ENCODE peak calls at places on chromosomes 13 and 19, in four cellular contexts. One of them, this sample, is unnamed.

GRCh38 chr13:93559718-93560117 is 333.1 kb downstream of the GPC6 start:
- DNase-seq in H1: no peak
- DNase-seq in K562: no peak
- DNase-seq in SK-N-SH: no peak
- DNase-seq in this sample: no peak

GRCh38 chr19:43901395-43902390 is 33.4 kb downstream of the ZNF45 start:
- DNase-seq in H1: peak
- DNase-seq in K562: peak
- DNase-seq in SK-N-SH: peak
- DNase-seq in this sample: peak

GRCh38 chr13:37011002-37011401 is 10.4 kb downstream of the EXOSC8 start:
- DNase-seq in H1: no peak
- DNase-seq in K562: no peak
- DNase-seq in SK-N-SH: no peak
- DNase-seq in this sample: no peak

GRCh38 chr13:52832268-52832667 is 16.2 kb downstream of the PCDH8 start:
- DNase-seq in H1: no peak
- DNase-seq in K562: no peak
- DNase-seq in SK-N-SH: no peak
- DNase-seq in this sample: no peak

GRCh38 chr13:99931462-99931861 is 40.1 kb downstream of the ZIC5 start:
- DNase-seq in H1: no peak
- DNase-seq in K562: no peak
- DNase-seq in SK-N-SH: no peak
- DNase-seq in this sample: no peak

GRCh38 chr13:86848716-86849115 is 822.5 kb upstream of the SLITRK5 start:
- DNase-seq in H1: no peak
- DNase-seq in K562: no peak
- DNase-seq in SK-N-SH: no peak
- DNase-seq in this sample: no peak

GRCh38 chr13:113489171-113489548 is 1.4 kb downstream of the DCUN1D2 start:
- DNase-seq in H1: no peak
- DNase-seq in K562: no peak
- DNase-seq in SK-N-SH: no peak
- DNase-seq in this sample: no peak

GRCh38 chr19:45251452-45252354 is 632 bp downstream of the MARK4 start:
- DNase-seq in H1: no peak
- DNase-seq in K562: peak
- DNase-seq in SK-N-SH: peak
- DNase-seq in this sample: no peak

GRCh38 chr13:99614465-99614885 is 113.2 kb downstream of the TM9SF2 start:
- DNase-seq in H1: no peak
- DNase-seq in K562: no peak
- DNase-seq in SK-N-SH: peak
- DNase-seq in this sample: no peak

GRCh38 chr19:47049307-47049700 is 880 bp upstream of the TMEM160 start:
- DNase-seq in H1: no peak
- DNase-seq in K562: no peak
- DNase-seq in SK-N-SH: no peak
- DNase-seq in this sample: no peak

GRCh38 chr19:44846455-44847143 is 502 bp downstream of the NECTIN2 start:
- DNase-seq in H1: no peak
- DNase-seq in K562: no peak
- DNase-seq in SK-N-SH: peak
- DNase-seq in this sample: no peak

GRCh38 chr13:75334634-75335447 is 147.1 kb downstream of the TBC1D4 start:
- DNase-seq in H1: no peak
- DNase-seq in K562: no peak
- DNase-seq in SK-N-SH: no peak
- DNase-seq in this sample: no peak

GRCh38 chr13:113610266-113610665 is 25.7 kb downstream of the TFDP1 start:
- DNase-seq in H1: no peak
- DNase-seq in K562: no peak
- DNase-seq in SK-N-SH: no peak
- DNase-seq in this sample: no peak

GRCh38 chr19:45528744-45529453 is 21.6 kb downstream of the VASP start:
- DNase-seq in H1: peak
- DNase-seq in K562: peak
- DNase-seq in SK-N-SH: no peak
- DNase-seq in this sample: no peak

GRCh38 chr13:77919351-77920294 is 992 bp upstream of the EDNRB start:
- DNase-seq in H1: peak
- DNase-seq in K562: no peak
- DNase-seq in SK-N-SH: peak
- DNase-seq in this sample: no peak

GRCh38 chr13:112574476-112575294 is 13.3 kb downstream of the TUBGCP3 start:
- DNase-seq in H1: no peak
- DNase-seq in K562: no peak
- DNase-seq in SK-N-SH: no peak
- DNase-seq in this sample: no peak

GRCh38 chr13:32142115-32142514 is 110.5 kb downstream of the FRY start:
- DNase-seq in H1: no peak
- DNase-seq in K562: no peak
- DNase-seq in SK-N-SH: no peak
- DNase-seq in this sample: no peak

GRCh38 chr13:110501188-110501587 is 60.3 kb downstream of the RAB20 start:
- DNase-seq in H1: no peak
- DNase-seq in K562: no peak
- DNase-seq in SK-N-SH: no peak
- DNase-seq in this sample: no peak
- TF ChIP-seq NRF1 in H1: no peak
- TF ChIP-seq NRF1 in K562: no peak
- TF ChIP-seq NRF1 in SK-N-SH: no peak
- TF ChIP-seq NRF1 in this sample: no peak

DNA sequence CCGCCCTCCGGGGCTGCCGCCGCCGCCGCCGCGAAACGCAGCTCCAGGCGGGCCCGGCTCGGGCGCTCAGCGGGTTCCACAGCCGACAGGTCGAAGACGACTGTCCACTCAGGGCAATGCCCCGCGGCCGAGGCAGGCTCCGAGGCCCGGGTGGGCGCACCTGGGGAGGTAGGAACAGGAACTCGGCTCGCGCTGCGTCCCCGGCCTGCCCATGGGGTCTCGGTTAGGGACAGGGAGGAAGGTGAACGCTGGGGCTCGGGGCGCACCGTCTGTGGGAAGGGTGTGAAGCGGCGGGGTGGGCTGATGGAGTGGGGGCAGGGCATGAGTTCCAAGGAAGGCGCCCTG is 26.8 kb downstream of the CERS1 start:
- DNase-seq in H1: no peak
- DNase-seq in K562: no peak
- DNase-seq in SK-N-SH: no peak
- DNase-seq in this sample: no peak
- TF ChIP-seq NRF1 in H1: no peak
- TF ChIP-seq NRF1 in K562: no peak
- TF ChIP-seq NRF1 in SK-N-SH: no peak
- TF ChIP-seq NRF1 in this sample: no peak

GRCh38 chr13:39913928-39914327 is 258.5 kb downstream of the COG6 start:
- DNase-seq in H1: no peak
- DNase-seq in K562: no peak
- DNase-seq in SK-N-SH: no peak
- DNase-seq in this sample: no peak
- TF ChIP-seq NRF1 in H1: no peak
- TF ChIP-seq NRF1 in K562: no peak
- TF ChIP-seq NRF1 in SK-N-SH: no peak
- TF ChIP-seq NRF1 in this sample: no peak

GRCh38 chr13:25372275-25373081 is 704 bp downstream of the ATP8A2 start:
- DNase-seq in H1: no peak
- DNase-seq in K562: peak
- DNase-seq in SK-N-SH: peak
- DNase-seq in this sample: no peak
- TF ChIP-seq NRF1 in H1: no peak
- TF ChIP-seq NRF1 in K562: no peak
- TF ChIP-seq NRF1 in SK-N-SH: no peak
- TF ChIP-seq NRF1 in this sample: no peak

DNA sequence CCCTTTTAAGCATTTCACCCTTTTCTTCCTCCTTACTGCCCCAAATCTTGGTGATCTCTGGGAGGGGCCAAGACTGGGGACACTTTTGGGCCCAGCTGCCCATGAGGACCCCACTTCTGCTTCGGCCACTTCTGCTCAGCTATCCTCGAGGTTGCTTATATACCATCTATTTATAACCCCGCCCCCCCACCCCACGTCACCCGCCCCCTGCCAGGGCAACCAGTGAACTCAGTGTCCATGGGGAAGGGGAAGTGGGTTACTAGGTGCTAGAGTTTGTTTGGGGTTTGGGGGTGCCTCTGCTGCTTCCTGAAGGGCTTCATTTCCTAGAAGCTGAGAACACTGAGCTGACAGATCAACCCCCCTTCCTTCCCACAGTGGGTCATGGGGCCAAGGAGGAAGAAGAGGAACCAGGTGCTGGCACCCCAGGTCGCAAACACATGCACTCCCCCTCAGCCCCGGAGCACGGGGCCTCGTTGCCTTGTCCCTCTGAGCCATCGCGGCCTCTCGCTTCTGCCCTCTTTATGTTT is 6.1 kb upstream of the ADGRE5 start:
- DNase-seq in H1: no peak
- DNase-seq in K562: peak
- DNase-seq in SK-N-SH: no peak
- DNase-seq in this sample: no peak
- TF ChIP-seq NRF1 in H1: no peak
- TF ChIP-seq NRF1 in K562: no peak
- TF ChIP-seq NRF1 in SK-N-SH: no peak
- TF ChIP-seq NRF1 in this sample: no peak

GRCh38 chr19:6667114-6667627 is 2.8 kb downstream of the TNFSF14 start:
- DNase-seq in H1: no peak
- DNase-seq in K562: peak
- DNase-seq in SK-N-SH: no peak
- DNase-seq in this sample: no peak
- TF ChIP-seq NRF1 in H1: no peak
- TF ChIP-seq NRF1 in K562: peak
- TF ChIP-seq NRF1 in SK-N-SH: no peak
- TF ChIP-seq NRF1 in this sample: no peak

GRCh38 chr13:21846605-21847004 is 175.7 kb downstream of the FGF9 start:
- DNase-seq in H1: no peak
- DNase-seq in K562: no peak
- DNase-seq in SK-N-SH: no peak
- DNase-seq in this sample: no peak

GRCh38 chr13:21853779-21854178 is 182.9 kb downstream of the FGF9 start:
- DNase-seq in H1: no peak
- DNase-seq in K562: no peak
- DNase-seq in SK-N-SH: no peak
- DNase-seq in this sample: no peak

GRCh38 chr13:21850013-21851006 is 179.4 kb downstream of the FGF9 start:
- DNase-seq in H1: no peak
- DNase-seq in K562: no peak
- DNase-seq in SK-N-SH: no peak
- DNase-seq in this sample: no peak

GRCh38 chr13:21852043-21852442 is 181.2 kb downstream of the FGF9 start:
- DNase-seq in H1: no peak
- DNase-seq in K562: no peak
- DNase-seq in SK-N-SH: no peak
- DNase-seq in this sample: no peak

DNA sequence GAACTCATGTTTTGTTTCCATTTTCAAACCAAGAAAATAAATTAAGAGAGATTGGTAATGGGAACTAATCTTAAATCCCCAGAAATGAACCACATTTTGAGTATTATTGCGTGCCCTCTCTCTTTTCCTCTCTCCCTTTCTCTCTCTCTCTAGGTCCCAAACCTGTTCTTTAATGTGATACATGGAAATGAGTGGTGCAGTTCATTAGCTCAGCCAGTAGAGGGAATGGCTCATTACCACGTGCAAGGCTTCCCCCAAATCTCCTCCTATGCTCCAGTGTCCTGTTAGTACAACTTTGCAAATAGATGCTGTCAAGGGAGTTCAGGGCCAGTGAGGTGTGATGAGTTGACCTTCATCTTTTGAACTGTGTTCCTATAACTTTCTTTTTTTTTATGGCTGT is 178.4 kb downstream of the FGF9 start:
- DNase-seq in H1: no peak
- DNase-seq in K562: peak
- DNase-seq in SK-N-SH: peak
- DNase-seq in this sample: peak
- TF ChIP-seq NRF1 in H1: no peak
- TF ChIP-seq NRF1 in K562: no peak
- TF ChIP-seq NRF1 in SK-N-SH: no peak
- TF ChIP-seq NRF1 in this sample: no peak

DNA sequence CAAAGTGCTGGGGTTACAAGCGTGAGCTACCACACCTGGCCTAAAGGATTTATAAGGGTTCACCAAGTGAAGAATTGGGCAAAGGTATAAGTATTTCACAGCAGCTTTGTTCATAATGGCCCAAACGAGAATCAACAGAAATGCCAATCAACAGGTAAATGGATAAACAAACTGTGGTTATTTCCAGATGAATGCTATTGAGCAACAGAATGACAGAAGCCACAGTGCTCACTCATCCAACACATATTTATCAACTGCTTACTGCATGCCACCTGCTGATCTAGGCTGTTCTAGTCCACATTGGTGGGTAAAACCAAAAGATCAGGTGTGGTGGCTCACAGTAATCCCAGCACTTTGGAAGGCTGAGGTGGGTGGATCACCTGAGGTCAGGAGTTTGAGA is 27.7 kb downstream of the CACNA1A start:
- DNase-seq in H1: no peak
- DNase-seq in K562: no peak
- DNase-seq in SK-N-SH: no peak
- DNase-seq in this sample: no peak
- TF ChIP-seq NRF1 in H1: no peak
- TF ChIP-seq NRF1 in K562: no peak
- TF ChIP-seq NRF1 in SK-N-SH: no peak
- TF ChIP-seq NRF1 in this sample: no peak

GRCh38 chr19:53942001-53942786 is 20.5 kb upstream of the CACNG8 start:
- DNase-seq in H1: peak
- DNase-seq in K562: peak
- DNase-seq in SK-N-SH: peak
- DNase-seq in this sample: no peak
- TF ChIP-seq NRF1 in H1: no peak
- TF ChIP-seq NRF1 in K562: peak
- TF ChIP-seq NRF1 in SK-N-SH: no peak
- TF ChIP-seq NRF1 in this sample: no peak

GRCh38 chr13:45604892-45605291 is 10.6 kb downstream of the ERICH6B start:
- DNase-seq in H1: no peak
- DNase-seq in K562: peak
- DNase-seq in SK-N-SH: no peak
- DNase-seq in this sample: no peak
- TF ChIP-seq NRF1 in H1: no peak
- TF ChIP-seq NRF1 in K562: no peak
- TF ChIP-seq NRF1 in SK-N-SH: no peak
- TF ChIP-seq NRF1 in this sample: no peak

This sample was measured in GM12878.